ENCODE peak calls at places on chromosomes 5 and 9, in four cellular contexts. D is WTC11, W is HepG2, F is K562. O is an unnamed sample.

GRCh38 chr9:92257327-92257726 is 36.2 kb downstream of the IARS1 start:
- DNase-seq in W (no peak), D (no peak), F (no peak), O (no peak)

GRCh38 chr5:64506567-64507321 is 929 bp downstream of the RGS7BP start:
- DNase-seq in W (no peak), F (no peak), D (peak), O (no peak)

GRCh38 chr5:76264681-76265080 is 138.4 kb upstream of the IQGAP2 start:
- DNase-seq in D (no peak), F (no peak), W (no peak), O (no peak)

GRCh38 chr5:60332244-60333018 is 367.5 kb downstream of the DEPDC1B start:
- DNase-seq in F (no peak), W (no peak), D (no peak), O (no peak)

GRCh38 chr5:52598954-52599353 is 188.8 kb upstream of the ITGA1 start:
- DNase-seq in W (no peak), D (no peak), F (no peak), O (no peak)

GRCh38 chr5:166031926-166032325 is 2259.5 kb upstream of the WWC1 start:
- DNase-seq in D (no peak), F (no peak), W (no peak), O (no peak)

GRCh38 chr9:126661521-126662251 is 48.0 kb downstream of the LMX1B start:
- DNase-seq in W (peak), D (peak), F (no peak), O (peak)

GRCh38 chr9:134193912-134194535 is 29.7 kb upstream of the RNU6ATAC start:
- DNase-seq in F (no peak), D (no peak), W (no peak), O (no peak)

GRCh38 chr9:78280982-78281668 is 15.8 kb upstream of the PSAT1 start:
- DNase-seq in D (no peak), F (no peak), W (peak), O (no peak)

GRCh38 chr9:4796988-4797956 is 4.5 kb downstream of the RCL1 start:
- DNase-seq in D (peak), W (peak), F (peak), O (peak)

GRCh38 chr5:26761040-26761439 is 277.3 kb downstream of the CDH9 start:
- DNase-seq in W (no peak), F (no peak), D (no peak), O (no peak)

GRCh38 chr5:170432669-170433068 is 43.5 kb upstream of the KCNMB1 start:
- DNase-seq in D (no peak), F (no peak), W (no peak), O (no peak)

GRCh38 chr9:76699966-76700365 is 64.3 kb upstream of the PCA3 start:
- DNase-seq in F (no peak), W (no peak), D (no peak), O (no peak)

GRCh38 chr9:69355232-69355631 is 30.2 kb downstream of the ENTREP1 start:
- DNase-seq in D (no peak), W (no peak), F (no peak), O (no peak)

GRCh38 chr9:68546596-68547390 is 6.1 kb upstream of the TMEM252 start:
- DNase-seq in W (peak), D (no peak), F (no peak), O (no peak)

GRCh38 chr5:2738700-2739359 is 12.6 kb downstream of the IRX2 start:
- DNase-seq in F (no peak), D (peak), W (no peak), O (no peak)

GRCh38 chr9:16627967-16628366 is 242.5 kb downstream of the BNC2 start:
- DNase-seq in F (no peak), D (no peak), W (no peak), O (no peak)

GRCh38 chr5:66877843-66878242 is 281.6 kb downstream of the MAST4 start:
- DNase-seq in F (no peak), W (no peak), D (no peak), O (peak)

GRCh38 chr5:124908603-124909451 is 162.4 kb upstream of the ZNF608 start:
- DNase-seq in W (peak), F (no peak), D (no peak), O (no peak)

GRCh38 chr9:109880276-109881169 is 100.5 kb downstream of the PALM2AKAP2 start:
- DNase-seq in F (peak), D (peak), W (peak), O (peak)

GRCh38 chr5:125227333-125228075 is 481.1 kb upstream of the ZNF608 start:
- DNase-seq in F (no peak), D (peak), W (no peak), O (peak)

GRCh38 chr5:170745481-170746061 is 38.0 kb upstream of the GABRP start:
- DNase-seq in F (no peak), D (peak), W (no peak), O (no peak)

GRCh38 chr5:122120957-122121356 is 8.4 kb upstream of the ZNF474 start:
- DNase-seq in D (no peak), W (no peak), F (no peak), O (peak)

GRCh38 chr5:142319105-142319504 is 5.7 kb downstream of the SPRY4 start:
- DNase-seq in D (no peak), F (no peak), W (no peak), O (no peak)

GRCh38 chr5:148732692-148733091 is 78.4 kb upstream of the HTR4 start:
- DNase-seq in F (no peak), D (no peak), W (no peak), O (no peak)

GRCh38 chr9:33155393-33155792 is 11.7 kb downstream of the B4GALT1 start:
- DNase-seq in F (no peak), W (no peak), D (no peak), O (no peak)

GRCh38 chr5:142897328-142897727 is 127.2 kb downstream of the ARHGAP26 start:
- DNase-seq in D (no peak), W (no peak), F (no peak), O (no peak)

GRCh38 chr9:38178282-38178681 is 109.3 kb upstream of the SHB start:
- DNase-seq in D (no peak), F (no peak), W (no peak), O (no peak)

GRCh38 chr9:123657099-123657498 is 272.8 kb downstream of the DENND1A start:
- DNase-seq in F (no peak), D (no peak), W (no peak), O (no peak)

GRCh38 chr9:70639853-70640814 is 225.7 kb upstream of the KLF9 start:
- DNase-seq in D (no peak), F (peak), W (peak), O (peak)

GRCh38 chr5:143197260-143197656 is 206.2 kb downstream of the NR3C1 start:
- DNase-seq in F (no peak), W (no peak), D (no peak), O (no peak)

GRCh38 chr5:134018154-134018985 is 13.6 kb upstream of the VDAC1 start:
- DNase-seq in F (peak), D (no peak), W (peak), O (peak)

GRCh38 chr9:101398930-101399640 is 434 bp downstream of the ZNF189 start:
- DNase-seq in W (no peak), F (peak), D (no peak), O (no peak)

GRCh38 chr5:17178316-17178715 is 39.1 kb upstream of the BASP1 start:
- DNase-seq in D (no peak), F (no peak), W (no peak), O (no peak)

GRCh38 chr5:17182966-17183365 is 34.5 kb upstream of the BASP1 start:
- DNase-seq in W (no peak), D (no peak), F (no peak), O (no peak)

GRCh38 chr5:17180330-17180843 is 37.0 kb upstream of the BASP1 start:
- DNase-seq in W (no peak), D (no peak), F (no peak), O (no peak)

GRCh38 chr5:17182494-17182893 is 34.9 kb upstream of the BASP1 start:
- DNase-seq in F (no peak), W (no peak), D (no peak), O (no peak)

GRCh38 chr5:17180957-17181723 is 36.3 kb upstream of the BASP1 start:
- DNase-seq in D (no peak), W (peak), F (no peak), O (peak)
- TF ChIP-seq HMGXB4 in D (no peak), W (no peak), F (no peak), O (no peak)

DNA sequence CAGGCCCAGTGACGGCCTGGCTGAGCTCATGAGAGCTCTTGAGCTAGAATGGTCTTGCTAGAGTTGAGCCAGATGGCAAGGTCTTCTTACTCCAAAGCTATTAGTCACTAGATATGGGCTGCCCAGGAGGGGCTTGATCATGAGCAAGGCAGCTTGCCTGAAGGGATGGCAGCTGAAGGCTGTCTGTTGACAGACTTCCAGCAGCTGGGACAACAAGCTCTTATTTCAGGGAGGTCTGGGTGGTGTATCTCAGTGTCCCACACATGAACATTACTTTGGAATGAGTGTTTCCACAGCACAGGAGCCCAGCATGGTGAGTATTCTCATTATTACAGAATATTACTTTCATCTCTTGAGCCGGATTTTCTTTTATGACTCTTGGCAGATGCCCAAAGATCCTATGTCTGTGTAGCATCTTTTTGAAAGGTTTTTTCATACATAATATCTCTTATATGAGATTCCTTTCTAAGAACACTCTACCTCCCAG is 414.1 kb downstream of the ARHGEF28 start:
- DNase-seq in D (no peak), F (no peak), W (no peak), O (no peak)
- TF ChIP-seq HMGXB4 in D (no peak), F (no peak), W (no peak), O (no peak)

GRCh38 chr9:137175345-137175961 is 3.6 kb upstream of the TMEM210 start:
- DNase-seq in F (no peak), D (peak), W (no peak), O (no peak)

GRCh38 chr9:137178201-137178938 is 6.5 kb upstream of the TMEM210 start:
- DNase-seq in D (no peak), F (no peak), W (no peak), O (no peak)

GRCh38 chr9:137173795-137174664 is 2.2 kb upstream of the TMEM210 start:
- DNase-seq in W (no peak), D (no peak), F (no peak), O (no peak)

GRCh38 chr9:137174722-137175293 is 3.0 kb upstream of the TMEM210 start:
- DNase-seq in F (no peak), W (no peak), D (peak), O (no peak)

GRCh38 chr9:137176302-137177182 is 4.7 kb upstream of the TMEM210 start:
- DNase-seq in D (peak), W (peak), F (peak), O (peak)
- TF ChIP-seq HMGXB4 in D (no peak), W (no peak), F (no peak), O (no peak)

GRCh38 chr5:139565411-139566305 is 4.5 kb downstream of the UBE2D2 start:
- DNase-seq in W (no peak), D (no peak), F (no peak), O (no peak)
- TF ChIP-seq HMGXB4 in W (no peak), D (no peak), F (no peak), O (no peak)

GRCh38 chr5:72106922-72107873 is at the start of gene MAP1B:
- DNase-seq in F (peak), W (peak), D (peak), O (peak)
- TF ChIP-seq HMGXB4 in F (no peak), W (peak), D (no peak), O (no peak)

DNA sequence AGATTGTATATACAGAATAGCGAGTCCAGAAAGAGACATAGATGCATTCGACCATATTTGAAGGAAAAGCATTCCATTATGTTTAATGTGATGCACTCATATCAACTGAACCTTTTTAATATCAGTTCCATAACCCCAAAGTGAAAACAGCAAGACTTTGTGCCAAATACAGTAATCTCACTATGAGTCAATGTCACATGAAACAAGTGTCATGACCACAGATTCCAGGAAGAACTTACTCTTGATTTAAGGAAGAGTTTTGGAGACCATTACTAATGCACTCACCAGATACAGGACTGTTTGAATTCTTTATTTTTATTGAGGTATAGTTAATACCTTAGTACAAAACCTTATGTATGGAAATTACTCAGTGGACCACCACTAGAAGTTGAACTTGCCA is 220.5 kb downstream of the SH3GL2 start:
- DNase-seq in W (no peak), F (no peak), D (no peak), O (no peak)
- TF ChIP-seq HMGXB4 in W (no peak), F (no peak), D (no peak), O (no peak)

GRCh38 chr9:129462360-129462759 is 158.5 kb downstream of the C9orf50 start:
- DNase-seq in F (no peak), W (no peak), D (no peak), O (no peak)

GRCh38 chr9:129460323-129461261 is 160.3 kb downstream of the C9orf50 start:
- DNase-seq in F (peak), D (peak), W (peak), O (peak)

GRCh38 chr9:129465834-129466535 is 154.9 kb downstream of the C9orf50 start:
- DNase-seq in F (no peak), W (no peak), D (no peak), O (no peak)

GRCh38 chr9:129464972-129465833 is 155.7 kb downstream of the C9orf50 start:
- DNase-seq in W (no peak), D (no peak), F (no peak), O (no peak)

GRCh38 chr9:129463477-129463876 is 157.4 kb downstream of the C9orf50 start:
- DNase-seq in W (no peak), F (no peak), D (no peak), O (no peak)
- TF ChIP-seq HMGXB4 in W (no peak), F (no peak), D (no peak), O (no peak)

DNA sequence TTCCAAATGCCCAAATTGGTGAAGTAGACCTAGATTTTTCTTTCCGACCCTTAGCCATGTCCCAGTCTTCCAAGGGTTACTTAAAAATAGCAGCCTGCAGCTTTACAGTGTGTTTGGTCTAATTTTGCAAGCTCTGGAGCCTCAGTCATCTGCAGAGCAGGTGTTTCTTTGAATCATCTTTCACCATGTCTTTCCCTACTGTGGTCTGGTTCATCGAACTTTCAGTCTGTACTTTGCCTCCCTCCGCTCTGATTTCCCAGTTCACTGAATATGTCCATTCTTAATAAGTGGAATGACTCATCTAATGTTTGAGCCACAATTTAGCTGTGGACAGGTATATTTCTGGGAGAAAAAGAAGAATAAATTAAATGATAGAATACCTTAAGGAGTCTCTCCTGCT is 1060.7 kb downstream of the EFNA5 start:
- DNase-seq in W (no peak), D (no peak), F (no peak), O (no peak)
- TF ChIP-seq HMGXB4 in W (no peak), D (no peak), F (no peak), O (no peak)